ENCODE peak calls at places on chromosomes 5 and 9, in five cellular contexts. O is OCI-LY7, A is tibial nerve, U is A673, N is neural progenitor cell. L is an unnamed sample.

GRCh38 chr5:139774980-139775654 is 20.5 kb upstream of the PSD2 start:
- DNase-seq in O (peak; percentile 71), N (peak; percentile 89), A (peak; percentile 76), U (peak; percentile 78), L (peak; percentile 97)

GRCh38 chr5:126776499-126777256 is at the start of gene LMNB1:
- DNase-seq in U (peak; percentile 99), A (peak; percentile 88), N (peak; percentile 98), O (peak; percentile 96), L (peak; percentile 97)

GRCh38 chr5:139806111-139806510 is 10.5 kb downstream of the PSD2 start:
- DNase-seq in A (no peak), U (no peak), N (no peak), O (no peak), L (no peak)

GRCh38 chr5:10367586-10367985 is 14.1 kb downstream of the MARCHF6 start:
- DNase-seq in O (no peak), N (no peak), A (no peak), U (no peak), L (no peak)

GRCh38 chr5:105840800-105841199 is 1829.9 kb downstream of the EFNA5 start:
- DNase-seq in A (no peak), O (no peak), U (peak; percentile 3), N (no peak), L (no peak)

GRCh38 chr5:107668933-107669542 is 1.7 kb downstream of the EFNA5 start:
- DNase-seq in N (peak; percentile 37), O (no peak), U (peak; percentile 18), A (no peak), L (peak; percentile 50)

GRCh38 chr9:135951889-135952663 is 9.1 kb downstream of the UBAC1 start:
- DNase-seq in O (no peak), U (no peak), A (no peak), N (peak; percentile 53), L (no peak)

GRCh38 chr5:132205385-132206125 is 22.1 kb downstream of the P4HA2 start:
- DNase-seq in O (peak; percentile 94), N (no peak), A (no peak), U (no peak), L (no peak)

GRCh38 chr5:3931976-3932375 is 336.3 kb downstream of the IRX1 start:
- DNase-seq in N (peak; percentile 21), A (no peak), U (no peak), O (no peak), L (no peak)

GRCh38 chr9:75979362-75979761 is 88.9 kb downstream of the PCSK5 start:
- DNase-seq in O (peak; percentile 8), A (no peak), N (no peak), U (peak; percentile 11), L (no peak)

GRCh38 chr9:131609116-131609830 is 64.0 kb downstream of the PRRT1B start:
- DNase-seq in N (peak; percentile 34), U (no peak), O (no peak), A (peak; percentile 61), L (peak; percentile 37)

GRCh38 chr5:14250094-14250777 is 107.1 kb downstream of the TRIO start:
- DNase-seq in A (peak; percentile 52), N (peak; percentile 85), O (no peak), U (peak; percentile 52), L (peak; percentile 49)

GRCh38 chr5:148790545-148791333 is 35.7 kb upstream of the ADRB2 start:
- DNase-seq in U (no peak), N (no peak), A (no peak), O (no peak), L (no peak)

GRCh38 chr5:36897616-36898015 is 21.0 kb downstream of the NIPBL start:
- DNase-seq in N (no peak), A (no peak), U (no peak), O (no peak), L (no peak)

GRCh38 chr5:39584921-39585320 is 160.1 kb upstream of the DAB2 start:
- DNase-seq in U (no peak), O (no peak), N (no peak), A (no peak), L (no peak)

GRCh38 chr9:126693428-126693931 is 79.8 kb downstream of the LMX1B start:
- DNase-seq in N (peak; percentile 1), A (no peak), O (no peak), U (no peak), L (peak; percentile 16)

GRCh38 chr5:167050568-167051214 is 1240.8 kb upstream of the WWC1 start:
- DNase-seq in O (no peak), A (no peak), U (no peak), N (no peak), L (no peak)

GRCh38 chr5:37847978-37848425 is 8.2 kb upstream of the GDNF start:
- DNase-seq in O (no peak), N (no peak), U (peak; percentile 51), A (no peak), L (no peak)

GRCh38 chr9:97557606-97558095 is 56.2 kb downstream of the TMOD1 start:
- DNase-seq in U (no peak), N (no peak), A (peak; percentile 97), O (no peak), L (no peak)

GRCh38 chr9:11471321-11471720 is 858.5 kb upstream of the PTPRD start:
- DNase-seq in U (no peak), A (no peak), O (no peak), N (no peak), L (peak; percentile 51)

GRCh38 chr5:150208187-150209015 is 18.5 kb downstream of the SLC6A7 start:
- DNase-seq in O (no peak), U (no peak), N (peak; percentile 28), A (no peak), L (peak; percentile 56)

GRCh38 chr5:1312206-1312605 is 17.3 kb upstream of the TERT start:
- DNase-seq in U (no peak), N (no peak), O (peak; percentile 46), A (no peak), L (no peak)

GRCh38 chr5:74851684-74852353 is 14.4 kb downstream of the FAM169A start:
- DNase-seq in O (no peak), N (no peak), A (no peak), U (no peak), L (no peak)
- H3K4me3 ChIP-seq in O (no peak overlapping the region), N (no peak overlapping the region), A (no peak overlapping the region), U (no peak overlapping the region), L (no peak overlapping the region)

DNA sequence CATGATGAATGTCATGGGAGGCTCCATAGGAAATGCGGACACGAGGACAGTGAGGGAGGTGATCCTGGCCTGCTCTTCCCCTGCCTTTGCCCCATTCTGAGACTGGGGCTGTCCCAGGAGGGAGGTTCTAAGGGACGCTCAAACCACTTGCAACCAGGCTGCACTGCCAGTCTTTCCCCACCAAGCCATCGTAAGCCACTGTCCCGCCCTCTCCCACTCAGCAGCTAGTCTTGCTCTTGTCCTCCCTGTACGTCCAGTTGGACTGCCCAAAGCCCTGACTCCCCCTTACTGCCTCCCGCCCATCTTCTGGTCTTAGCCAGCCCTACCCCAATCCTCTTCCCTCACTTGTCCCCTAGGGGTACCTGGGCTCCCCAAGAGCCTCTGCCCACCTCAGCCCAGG is 115.7 kb downstream of the FSTL4 start:
- DNase-seq in O (no peak), N (no peak), A (no peak), U (no peak), L (no peak)
- H3K27ac ChIP-seq in O (no peak overlapping the region), N (no peak overlapping the region), A (no peak overlapping the region), U (no peak overlapping the region), L (no peak overlapping the region)

GRCh38 chr5:80033513-80033912 is 1.6 kb upstream of the THBS4 start:
- DNase-seq in U (no peak), A (no peak), N (no peak), O (no peak), L (no peak)
- H3K4me3 ChIP-seq in U (no peak overlapping the region), A (no peak overlapping the region), N (no peak overlapping the region), O (no peak overlapping the region), L (no peak overlapping the region)

GRCh38 chr9:35659340-35659739 is 1.2 kb downstream of the CCDC107 start:
- DNase-seq in A (no peak), O (no peak), U (peak; percentile 62), N (no peak), L (no peak)

GRCh38 chr9:35658894-35659220 is 765 bp downstream of the CCDC107 start:
- DNase-seq in N (peak; percentile 47), U (peak; percentile 52), A (no peak), O (no peak), L (no peak)

GRCh38 chr9:35662437-35662836 is 2.6 kb downstream of the ARHGEF39 start:
- DNase-seq in O (no peak), A (no peak), U (no peak), N (no peak), L (no peak)

GRCh38 chr9:35661756-35662350 is 3.1 kb downstream of the ARHGEF39 start:
- DNase-seq in N (no peak), A (no peak), O (no peak), U (no peak), L (no peak)

GRCh38 chr9:35660966-35661413 is 2.9 kb downstream of the CCDC107 start:
- DNase-seq in O (no peak), A (no peak), U (peak; percentile 55), N (peak; percentile 36), L (no peak)
- H3K27ac ChIP-seq in O (no peak overlapping the region), A (peak overlapping the region; percentile 93), U (peak overlapping the region; percentile 25), N (no peak overlapping the region), L (peak overlapping the region; percentile 20)

GRCh38 chr9:34124103-34124502 is 2.4 kb downstream of the DCAF12 start:
- DNase-seq in O (peak; percentile 55), U (no peak), N (no peak), A (no peak), L (no peak)
- H3K4me3 ChIP-seq in O (peak overlapping the region; percentile 85), U (no peak overlapping the region), N (peak overlapping the region; percentile 16), A (no peak overlapping the region), L (no peak overlapping the region)

GRCh38 chr5:80231693-80232092 is 24.2 kb downstream of the SERINC5 start:
- DNase-seq in U (no peak), N (no peak), O (no peak), A (no peak), L (no peak)

GRCh38 chr5:80230269-80230992 is 25.4 kb downstream of the SERINC5 start:
- DNase-seq in N (no peak), O (no peak), A (no peak), U (no peak), L (no peak)

GRCh38 chr5:80229902-80230255 is 26.0 kb downstream of the SERINC5 start:
- DNase-seq in N (no peak), A (no peak), U (no peak), O (no peak), L (no peak)

GRCh38 chr5:80227979-80228596 is 27.8 kb downstream of the SERINC5 start:
- DNase-seq in A (no peak), N (no peak), U (no peak), O (no peak), L (no peak)

GRCh38 chr5:80231243-80231642 is 24.6 kb downstream of the SERINC5 start:
- DNase-seq in A (no peak), N (no peak), U (no peak), O (no peak), L (no peak)
- H3K27ac ChIP-seq in A (peak overlapping the region; percentile 32), N (no peak overlapping the region), U (no peak overlapping the region), O (no peak overlapping the region), L (no peak overlapping the region)

GRCh38 chr9:36142510-36143161 is 6.1 kb downstream of the GLIPR2 start:
- DNase-seq in U (no peak), N (no peak), A (no peak), O (no peak), L (no peak)
- H3K4me3 ChIP-seq in U (no peak overlapping the region), N (no peak overlapping the region), A (peak overlapping the region; percentile 17), O (no peak overlapping the region), L (peak overlapping the region; percentile 22)

GRCh38 chr5:74951855-74952254 is 85.7 kb upstream of the FAM169A start:
- DNase-seq in N (no peak), U (no peak), A (no peak), O (no peak), L (no peak)
- H3K27ac ChIP-seq in N (no peak overlapping the region), U (no peak overlapping the region), A (no peak overlapping the region), O (no peak overlapping the region), L (no peak overlapping the region)